ENCODE peak calls at places on chromosomes 16 and 17, in seven cellular contexts. N is AG08395, Z is kidney epithelial cell, G is H54, Q is RCC 7860, T is GM12891, F is tibial artery. S is an unnamed sample.

GRCh38 chr16:88803264-88803987 is at the start of gene CDT1:
- DNase-seq in F (peak; percentile 91), Z (no peak), N (peak; percentile 100), Q (peak; percentile 64), T (peak; percentile 99), G (peak; percentile 97), S (peak; percentile 81)

GRCh38 chr17:32265192-32265895 is at the start of gene RHBDL3:
- DNase-seq in Q (no peak), F (no peak), N (peak; percentile 45), Z (no peak), G (no peak), T (no peak), S (no peak)

GRCh38 chr17:55588446-55588845 is 77.2 kb upstream of the SMIM36 start:
- DNase-seq in T (no peak), F (no peak), N (no peak), Q (no peak), Z (no peak), G (no peak), S (no peak)

GRCh38 chr17:38465420-38466345 is 37.4 kb downstream of the ARHGAP23 start:
- DNase-seq in Q (peak; percentile 10), N (peak; percentile 87), T (no peak), G (peak; percentile 94), Z (no peak), F (peak; percentile 96), S (no peak)

GRCh38 chr17:19644493-19645210 is 3.9 kb upstream of the ALDH3A2 start:
- DNase-seq in Q (no peak), F (no peak), G (no peak), N (no peak), Z (no peak), T (no peak), S (no peak)

GRCh38 chr17:57109393-57110151 is 24.5 kb downstream of the AKAP1 start:
- DNase-seq in N (no peak), G (no peak), T (no peak), F (no peak), Q (no peak), Z (no peak), S (no peak)

GRCh38 chr16:60064026-60064425 is 1329.9 kb upstream of the GOT2 start:
- DNase-seq in G (no peak), T (no peak), Q (no peak), F (no peak), N (no peak), Z (no peak), S (no peak)

GRCh38 chr17:33284022-33284421 is 9.1 kb downstream of the ASIC2 start:
- DNase-seq in F (no peak), N (peak; percentile 74), Q (peak; percentile 9), T (no peak), G (no peak), Z (peak; percentile 25), S (no peak)

GRCh38 chr17:79183221-79184158 is 108.9 kb downstream of the ENGASE start:
- DNase-seq in T (peak; percentile 56), N (peak; percentile 22), Z (no peak), F (no peak), G (no peak), Q (no peak), S (no peak)

GRCh38 chr16:1674306-1674705 is 3.8 kb upstream of the JPT2 start:
- DNase-seq in G (no peak), T (no peak), Z (no peak), Q (no peak), F (no peak), N (no peak), S (no peak)

GRCh38 chr17:58060596-58061191 is 22.5 kb upstream of the DYNLL2 start:
- DNase-seq in Q (no peak), N (peak; percentile 46), G (no peak), T (no peak), Z (no peak), F (no peak), S (no peak)

GRCh38 chr17:40791808-40792436 is 7.8 kb downstream of the KRT28 start:
- DNase-seq in Z (peak; percentile 9), G (no peak), T (no peak), N (peak; percentile 52), Q (peak; percentile 39), F (no peak), S (no peak)

S was measured in activated gamma-delta T cell treated with Interleukin-2 at 50 U/mL for 16 hours.